ENCODE peak calls at places on chromosomes 5 and 9, in four cellular contexts. P is K562, N is SK-N-SH, U is HepG2. O is an unnamed sample.

GRCh38 chr9:130196643-130197042 is 24.4 kb downstream of the NCS1 start:
- DNase-seq in P (peak), N (peak), U (no peak), O (no peak)

GRCh38 chr5:1503301-1504243 is 20.2 kb downstream of the LPCAT1 start:
- DNase-seq in N (no peak), U (no peak), P (peak), O (no peak)

GRCh38 chr5:148224131-148224742 is 14.1 kb upstream of the MARCOL start:
- DNase-seq in P (no peak), N (no peak), U (no peak), O (no peak)

GRCh38 chr9:33467526-33467925 is 6.2 kb downstream of the NOL6 start:
- DNase-seq in P (no peak), U (no peak), N (peak), O (no peak)

GRCh38 chr5:152086668-152087067 is 162.0 kb upstream of the GLRA1 start:
- DNase-seq in U (no peak), P (no peak), N (no peak), O (no peak)

GRCh38 chr5:125528881-125529280 is 782.4 kb upstream of the ZNF608 start:
- DNase-seq in P (no peak), N (no peak), U (no peak), O (no peak)

GRCh38 chr5:31990701-31991110 is 183.4 kb downstream of the GOLPH3 start:
- DNase-seq in P (no peak), U (no peak), N (no peak), O (no peak)

GRCh38 chr9:79390077-79390673 is 181.6 kb upstream of the TLE4 start:
- DNase-seq in P (no peak), U (no peak), N (no peak), O (no peak)

GRCh38 chr5:126965061-126965475 is 65.3 kb downstream of the MARCHF3 start:
- DNase-seq in P (no peak), N (no peak), U (no peak), O (no peak)

GRCh38 chr5:36090033-36090432 is 23.4 kb upstream of the UGT3A2 start:
- DNase-seq in P (no peak), N (peak), U (peak), O (peak)

GRCh38 chr5:113634957-113635356 is 121.5 kb downstream of the YTHDC2 start:
- DNase-seq in U (no peak), P (no peak), N (no peak), O (no peak)

GRCh38 chr9:77038281-77039036 is 19.0 kb downstream of the FOXB2 start:
- DNase-seq in P (no peak), U (no peak), N (no peak), O (no peak)

GRCh38 chr9:76866689-76867088 is 39.2 kb downstream of the PRUNE2 start:
- DNase-seq in N (no peak), P (no peak), U (no peak), O (no peak)

GRCh38 chr9:21434202-21435014 is 5.8 kb upstream of the IFNA1 start:
- DNase-seq in U (peak), N (peak), P (no peak), O (peak)

GRCh38 chr9:1273859-1274258 is 223.7 kb downstream of the DMRT2 start:
- DNase-seq in U (no peak), P (no peak), N (no peak), O (no peak)

GRCh38 chr9:98247826-98248657 is 7.4 kb downstream of the TBC1D2 start:
- DNase-seq in P (no peak), U (no peak), N (no peak), O (no peak)

GRCh38 chr9:37187713-37188439 is 67.5 kb downstream of the ZCCHC7 start:
- DNase-seq in P (no peak), N (no peak), U (no peak), O (no peak)

GRCh38 chr5:98499892-98500291 is 273.6 kb upstream of the RGMB start:
- DNase-seq in P (no peak), N (no peak), U (no peak), O (no peak)

GRCh38 chr9:121774715-121775613 is 123.5 kb downstream of the DAB2IP start:
- DNase-seq in P (no peak), N (no peak), U (no peak), O (no peak)

GRCh38 chr5:62506659-62507460 is 71.8 kb upstream of the LRRC70 start:
- DNase-seq in U (no peak), N (no peak), P (no peak), O (no peak)

GRCh38 chr5:168298949-168299348 is 7.5 kb downstream of the WWC1 start:
- DNase-seq in U (no peak), N (no peak), P (no peak), O (no peak)

GRCh38 chr5:172114875-172115422 is 73.1 kb downstream of the STK10 start:
- DNase-seq in P (no peak), U (no peak), N (no peak), O (no peak)

GRCh38 chr9:36893911-36894310 is 140.2 kb downstream of the PAX5 start:
- DNase-seq in U (no peak), P (no peak), N (no peak), O (no peak)

GRCh38 chr5:103646698-103647614 is 84.4 kb upstream of the NUDT12 start:
- DNase-seq in U (no peak), P (no peak), N (no peak), O (no peak)

GRCh38 chr5:81685481-81685880 is 65.4 kb downstream of the SSBP2 start:
- DNase-seq in U (no peak), N (no peak), P (no peak), O (no peak)
- TF ChIP-seq FOXJ3 in U (no peak), N (no peak), P (no peak), O (no peak)

GRCh38 chr9:125472926-125473701 is 211.5 kb downstream of the GAPVD1 start:
- DNase-seq in N (peak), U (peak), P (peak), O (peak)
- TF ChIP-seq CTCF in N (peak), U (no peak), P (peak), O (no peak)

DNA sequence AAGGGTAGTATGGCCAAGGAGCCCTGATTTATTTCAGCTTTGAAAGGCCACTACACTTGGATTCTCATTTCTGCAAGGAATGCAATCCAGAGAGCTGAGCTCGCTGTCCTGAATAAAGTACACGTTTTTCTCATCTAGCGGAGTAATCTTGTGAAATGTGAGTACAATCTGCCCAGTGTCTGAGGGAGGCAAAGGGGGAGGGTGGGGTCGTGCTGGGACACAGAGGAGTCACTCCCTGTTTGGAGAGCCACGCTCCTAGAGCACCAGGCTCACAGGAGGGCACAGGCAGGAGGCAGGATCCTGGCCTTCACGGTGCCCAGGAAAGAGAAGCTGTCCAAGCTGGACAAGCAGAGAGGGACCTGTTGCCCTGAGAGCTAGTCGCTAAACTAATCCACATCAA is 51.0 kb upstream of the IFNK start:
- DNase-seq in P (peak), N (peak), U (no peak), O (no peak)
- TF ChIP-seq FOXJ3 in P (no peak), N (no peak), U (no peak), O (no peak)

GRCh38 chr9:136665111-136665703 is 2.5 kb downstream of the EGFL7 start:
- DNase-seq in P (no peak), N (peak), U (no peak), O (peak)
- TF ChIP-seq CTCF in P (no peak), N (peak), U (peak), O (no peak)

GRCh38 chr5:94968507-94969095 is 316.3 kb downstream of the MCTP1 start:
- DNase-seq in U (peak), P (peak), N (peak), O (no peak)
- TF ChIP-seq FOXJ3 in U (no peak), P (no peak), N (no peak), O (no peak)

GRCh38 chr9:132651259-132651658 is 18.5 kb downstream of the DDX31 start:
- DNase-seq in U (no peak), P (no peak), N (peak), O (no peak)
- TF ChIP-seq CTCF in U (peak), P (peak), N (peak), O (no peak)

GRCh38 chr9:116081437-116082110 is 72.0 kb upstream of the PAPPA start:
- DNase-seq in P (no peak), N (no peak), U (no peak), O (no peak)
- TF ChIP-seq FOXJ3 in P (no peak), N (no peak), U (no peak), O (no peak)

GRCh38 chr9:2826291-2826690 is 17.6 kb downstream of the PUM3 start:
- DNase-seq in U (no peak), N (no peak), P (no peak), O (no peak)

GRCh38 chr9:2824054-2824453 is 19.8 kb downstream of the PUM3 start:
- DNase-seq in N (no peak), U (no peak), P (no peak), O (no peak)

GRCh38 chr9:2819165-2819564 is 24.7 kb downstream of the PUM3 start:
- DNase-seq in U (no peak), N (no peak), P (no peak), O (no peak)

GRCh38 chr9:2821855-2822254 is 22.0 kb downstream of the PUM3 start:
- DNase-seq in P (no peak), U (no peak), N (no peak), O (no peak)

DNA sequence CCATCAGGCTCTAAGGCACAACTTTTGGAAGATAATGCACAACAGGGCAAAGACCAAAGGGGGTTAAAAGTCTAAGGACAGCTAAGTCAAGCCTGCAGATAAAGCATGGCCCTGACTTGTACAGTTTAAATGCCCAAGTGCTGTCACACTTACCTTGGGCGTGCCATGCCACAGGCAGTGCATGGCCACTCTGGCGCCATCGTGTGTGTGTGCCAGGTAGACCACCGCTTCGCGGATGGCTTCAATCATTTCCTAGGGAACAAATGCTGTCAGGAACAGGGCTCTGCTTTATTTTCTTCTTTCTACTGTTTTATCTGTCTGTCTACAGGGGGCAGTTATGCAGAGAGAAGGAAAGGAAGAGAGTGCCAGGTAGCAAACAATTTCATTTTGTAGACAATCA is 19.3 kb downstream of the PUM3 start:
- DNase-seq in N (peak), P (no peak), U (no peak), O (peak)
- TF ChIP-seq CTCF in N (peak), P (no peak), U (peak), O (peak)

GRCh38 chr5:58855851-58856739 is 273.2 kb downstream of the RAB3C start:
- DNase-seq in N (no peak), U (no peak), P (no peak), O (no peak)
- TF ChIP-seq FOXJ3 in N (no peak), U (no peak), P (no peak), O (no peak)